ENCODE peak calls at places on chromosomes 12 and 14, in nine cellular contexts. One of them, this sample, is unnamed.
A peak's percentile ranks its signal among the peaks of the same experiment; 100 is the strongest.

GRCh38 chr14:28612414-28612813 is 154.2 kb upstream of the FOXG1 start:
- DNase-seq in WERI-Rb-1: no peak
- DNase-seq in body of pancreas: no peak
- DNase-seq in MCF 10A: no peak
- DNase-seq in pancreas: no peak
- DNase-seq in type B pancreatic cell: no peak
- DNase-seq in adrenal gland: no peak
- DNase-seq in HFFc6: no peak
- DNase-seq in CD4-positive, alpha-beta T cell: no peak
- DNase-seq in this sample: no peak

GRCh38 chr12:10211975-10212622 is 578 bp upstream of the GABARAPL1 start:
- DNase-seq in WERI-Rb-1: peak; percentile 89
- DNase-seq in body of pancreas: peak; percentile 97
- DNase-seq in MCF 10A: peak; percentile 98
- DNase-seq in pancreas: peak; percentile 97
- DNase-seq in type B pancreatic cell: peak; percentile 91
- DNase-seq in adrenal gland: peak; percentile 98
- DNase-seq in HFFc6: peak; percentile 99
- DNase-seq in CD4-positive, alpha-beta T cell: peak; percentile 76
- DNase-seq in this sample: peak; percentile 98

GRCh38 chr12:19894803-19895202 is 455.5 kb downstream of the AEBP2 start:
- DNase-seq in WERI-Rb-1: no peak
- DNase-seq in body of pancreas: no peak
- DNase-seq in MCF 10A: no peak
- DNase-seq in pancreas: no peak
- DNase-seq in type B pancreatic cell: no peak
- DNase-seq in adrenal gland: no peak
- DNase-seq in HFFc6: no peak
- DNase-seq in CD4-positive, alpha-beta T cell: no peak
- DNase-seq in this sample: no peak

GRCh38 chr12:30015661-30016060 is 231.9 kb upstream of the TMTC1 start:
- DNase-seq in WERI-Rb-1: peak; percentile 31
- DNase-seq in body of pancreas: no peak
- DNase-seq in MCF 10A: no peak
- DNase-seq in pancreas: no peak
- DNase-seq in type B pancreatic cell: no peak
- DNase-seq in adrenal gland: no peak
- DNase-seq in HFFc6: no peak
- DNase-seq in CD4-positive, alpha-beta T cell: no peak
- DNase-seq in this sample: no peak

GRCh38 chr12:51922762-51923505 is 15.6 kb downstream of the ACVRL1 start:
- DNase-seq in WERI-Rb-1: no peak
- DNase-seq in body of pancreas: peak; percentile 53
- DNase-seq in MCF 10A: peak; percentile 27
- DNase-seq in pancreas: peak; percentile 26
- DNase-seq in type B pancreatic cell: no peak
- DNase-seq in adrenal gland: no peak
- DNase-seq in HFFc6: peak; percentile 22
- DNase-seq in CD4-positive, alpha-beta T cell: no peak
- DNase-seq in this sample: no peak

GRCh38 chr12:24724765-24725307 is 224.1 kb downstream of the BCAT1 start:
- DNase-seq in WERI-Rb-1: no peak
- DNase-seq in body of pancreas: no peak
- DNase-seq in MCF 10A: no peak
- DNase-seq in pancreas: no peak
- DNase-seq in type B pancreatic cell: no peak
- DNase-seq in adrenal gland: no peak
- DNase-seq in HFFc6: no peak
- DNase-seq in CD4-positive, alpha-beta T cell: no peak
- DNase-seq in this sample: no peak

GRCh38 chr12:23259558-23259957 is 634.6 kb downstream of the ETNK1 start:
- DNase-seq in WERI-Rb-1: no peak
- DNase-seq in body of pancreas: no peak
- DNase-seq in MCF 10A: no peak
- DNase-seq in pancreas: no peak
- DNase-seq in type B pancreatic cell: no peak
- DNase-seq in adrenal gland: no peak
- DNase-seq in HFFc6: no peak
- DNase-seq in CD4-positive, alpha-beta T cell: no peak
- DNase-seq in this sample: no peak

GRCh38 chr14:58501214-58501816 is 73.8 kb downstream of the KIAA0586 start:
- DNase-seq in WERI-Rb-1: peak; percentile 12
- DNase-seq in body of pancreas: peak; percentile 27
- DNase-seq in MCF 10A: peak; percentile 50
- DNase-seq in pancreas: no peak
- DNase-seq in type B pancreatic cell: no peak
- DNase-seq in adrenal gland: no peak
- DNase-seq in HFFc6: peak; percentile 63
- DNase-seq in CD4-positive, alpha-beta T cell: no peak
- DNase-seq in this sample: no peak

GRCh38 chr12:29847246-29847645 is 63.5 kb upstream of the TMTC1 start:
- DNase-seq in WERI-Rb-1: no peak
- DNase-seq in body of pancreas: no peak
- DNase-seq in MCF 10A: no peak
- DNase-seq in pancreas: no peak
- DNase-seq in type B pancreatic cell: no peak
- DNase-seq in adrenal gland: no peak
- DNase-seq in HFFc6: no peak
- DNase-seq in CD4-positive, alpha-beta T cell: no peak
- DNase-seq in this sample: no peak

GRCh38 chr12:20549115-20549719 is 145.9 kb upstream of the SLCO1C1 start:
- DNase-seq in WERI-Rb-1: peak; percentile 41
- DNase-seq in body of pancreas: no peak
- DNase-seq in MCF 10A: peak; percentile 53
- DNase-seq in pancreas: no peak
- DNase-seq in type B pancreatic cell: no peak
- DNase-seq in adrenal gland: no peak
- DNase-seq in HFFc6: no peak
- DNase-seq in CD4-positive, alpha-beta T cell: no peak
- DNase-seq in this sample: no peak

GRCh38 chr14:92676031-92676430 is 72.4 kb downstream of the LGMN start:
- DNase-seq in WERI-Rb-1: no peak
- DNase-seq in body of pancreas: no peak
- DNase-seq in MCF 10A: no peak
- DNase-seq in pancreas: no peak
- DNase-seq in type B pancreatic cell: no peak
- DNase-seq in adrenal gland: no peak
- DNase-seq in HFFc6: no peak
- DNase-seq in CD4-positive, alpha-beta T cell: no peak
- DNase-seq in this sample: no peak

GRCh38 chr14:49679271-49679670 is 8.7 kb downstream of the POLE2 start:
- DNase-seq in WERI-Rb-1: no peak
- DNase-seq in body of pancreas: no peak
- DNase-seq in MCF 10A: no peak
- DNase-seq in pancreas: no peak
- DNase-seq in type B pancreatic cell: no peak
- DNase-seq in adrenal gland: no peak
- DNase-seq in HFFc6: peak; percentile 38
- DNase-seq in CD4-positive, alpha-beta T cell: no peak
- DNase-seq in this sample: no peak

GRCh38 chr14:21525571-21525970 is 575 bp downstream of the SALL2 start:
- DNase-seq in WERI-Rb-1: peak; percentile 75
- DNase-seq in body of pancreas: peak; percentile 16
- DNase-seq in MCF 10A: no peak
- DNase-seq in pancreas: no peak
- DNase-seq in type B pancreatic cell: no peak
- DNase-seq in adrenal gland: peak; percentile 27
- DNase-seq in HFFc6: no peak
- DNase-seq in CD4-positive, alpha-beta T cell: no peak
- DNase-seq in this sample: no peak

GRCh38 chr12:79547735-79548347 is 142.9 kb downstream of the PAWR start:
- DNase-seq in WERI-Rb-1: peak; percentile 37
- DNase-seq in body of pancreas: peak; percentile 56
- DNase-seq in MCF 10A: peak; percentile 79
- DNase-seq in pancreas: peak; percentile 31
- DNase-seq in type B pancreatic cell: no peak
- DNase-seq in adrenal gland: peak; percentile 49
- DNase-seq in HFFc6: peak; percentile 75
- DNase-seq in CD4-positive, alpha-beta T cell: no peak
- DNase-seq in this sample: no peak

GRCh38 chr14:55580401-55581010 is 499 bp downstream of the KTN1 start:
- DNase-seq in WERI-Rb-1: peak; percentile 36
- DNase-seq in body of pancreas: peak; percentile 46
- DNase-seq in MCF 10A: peak; percentile 33
- DNase-seq in pancreas: peak; percentile 27
- DNase-seq in type B pancreatic cell: peak; percentile 73
- DNase-seq in adrenal gland: peak; percentile 55
- DNase-seq in HFFc6: no peak
- DNase-seq in CD4-positive, alpha-beta T cell: peak; percentile 43
- DNase-seq in this sample: peak; percentile 86
- TF ChIP-seq CTCF in WERI-Rb-1: peak; percentile 6
- TF ChIP-seq CTCF in body of pancreas: no peak
- TF ChIP-seq CTCF in MCF 10A: no peak
- TF ChIP-seq CTCF in pancreas: no peak
- TF ChIP-seq CTCF in type B pancreatic cell: peak; percentile 54
- TF ChIP-seq CTCF in adrenal gland: peak; percentile 26
- TF ChIP-seq CTCF in HFFc6: no peak
- TF ChIP-seq CTCF in CD4-positive, alpha-beta T cell: no peak
- TF ChIP-seq CTCF in this sample: no peak

GRCh38 chr14:22984959-22985658 is 2.8 kb upstream of the AJUBA start:
- DNase-seq in WERI-Rb-1: no peak
- DNase-seq in body of pancreas: no peak
- DNase-seq in MCF 10A: no peak
- DNase-seq in pancreas: no peak
- DNase-seq in type B pancreatic cell: no peak
- DNase-seq in adrenal gland: no peak
- DNase-seq in HFFc6: no peak
- DNase-seq in CD4-positive, alpha-beta T cell: no peak
- DNase-seq in this sample: no peak

GRCh38 chr14:22982013-22982476 is 306 bp downstream of the AJUBA start:
- DNase-seq in WERI-Rb-1: no peak
- DNase-seq in body of pancreas: no peak
- DNase-seq in MCF 10A: no peak
- DNase-seq in pancreas: no peak
- DNase-seq in type B pancreatic cell: no peak
- DNase-seq in adrenal gland: no peak
- DNase-seq in HFFc6: no peak
- DNase-seq in CD4-positive, alpha-beta T cell: no peak
- DNase-seq in this sample: peak; percentile 89

GRCh38 chr14:22980672-22981089 is 1.7 kb downstream of the AJUBA start:
- DNase-seq in WERI-Rb-1: no peak
- DNase-seq in body of pancreas: peak; percentile 64
- DNase-seq in MCF 10A: peak; percentile 61
- DNase-seq in pancreas: peak; percentile 49
- DNase-seq in type B pancreatic cell: no peak
- DNase-seq in adrenal gland: peak; percentile 30
- DNase-seq in HFFc6: peak; percentile 38
- DNase-seq in CD4-positive, alpha-beta T cell: no peak
- DNase-seq in this sample: peak; percentile 86

GRCh38 chr14:22981090-22982012 is 1.0 kb downstream of the AJUBA start:
- DNase-seq in WERI-Rb-1: no peak
- DNase-seq in body of pancreas: peak; percentile 27
- DNase-seq in MCF 10A: peak; percentile 34
- DNase-seq in pancreas: no peak
- DNase-seq in type B pancreatic cell: no peak
- DNase-seq in adrenal gland: no peak
- DNase-seq in HFFc6: no peak
- DNase-seq in CD4-positive, alpha-beta T cell: no peak
- DNase-seq in this sample: no peak

DNA sequence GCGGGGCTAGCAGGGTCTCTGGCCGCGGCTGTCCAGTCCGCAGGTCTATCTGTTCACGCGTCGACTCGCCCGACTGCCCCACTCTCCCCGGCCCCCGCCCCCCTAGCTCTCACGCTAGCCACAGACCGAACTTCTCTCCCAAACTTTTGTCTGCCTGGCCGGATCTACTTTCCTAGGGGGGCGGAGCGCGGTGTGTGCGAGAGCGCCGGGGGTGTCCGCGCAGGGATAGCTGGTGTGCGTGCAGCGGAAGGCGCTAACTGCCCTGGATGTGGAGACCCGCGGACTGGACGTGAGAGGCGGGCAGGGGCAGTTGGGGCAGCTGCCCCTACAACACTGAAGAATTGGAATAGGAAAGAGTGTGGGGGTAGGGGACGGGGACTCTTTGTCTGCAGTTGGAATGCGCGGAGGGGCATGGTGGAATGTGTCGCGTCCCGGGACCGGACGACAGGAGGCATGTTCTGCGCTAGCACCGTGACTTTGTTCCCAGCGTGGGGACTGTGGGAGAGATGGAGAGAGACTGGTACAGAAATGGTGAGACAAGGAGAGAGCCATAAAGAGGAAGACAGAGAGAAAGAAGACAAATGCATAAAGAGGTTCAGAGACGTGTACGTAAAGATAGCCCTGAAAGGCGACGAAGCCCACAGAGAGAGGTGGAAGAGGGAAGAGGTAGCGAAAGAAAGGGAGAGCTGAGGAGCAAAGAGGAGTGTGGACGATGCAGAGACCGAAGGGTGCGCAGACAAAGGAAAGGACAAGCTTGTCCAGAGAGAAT is at the start of gene AJUBA:
- DNase-seq in WERI-Rb-1: peak; percentile 86
- DNase-seq in body of pancreas: peak; percentile 82
- DNase-seq in MCF 10A: peak; percentile 93
- DNase-seq in pancreas: peak; percentile 81
- DNase-seq in type B pancreatic cell: peak; percentile 86
- DNase-seq in adrenal gland: peak; percentile 86
- DNase-seq in HFFc6: peak; percentile 95
- DNase-seq in CD4-positive, alpha-beta T cell: peak; percentile 68
- DNase-seq in this sample: peak; percentile 95
- TF ChIP-seq CTCF in WERI-Rb-1: no peak
- TF ChIP-seq CTCF in body of pancreas: no peak
- TF ChIP-seq CTCF in MCF 10A: no peak
- TF ChIP-seq CTCF in pancreas: no peak
- TF ChIP-seq CTCF in type B pancreatic cell: no peak
- TF ChIP-seq CTCF in adrenal gland: peak; percentile 19
- TF ChIP-seq CTCF in HFFc6: no peak
- TF ChIP-seq CTCF in CD4-positive, alpha-beta T cell: no peak
- TF ChIP-seq CTCF in this sample: no peak

GRCh38 chr12:131833896-131834641 is 5.9 kb downstream of the MMP17 start:
- DNase-seq in WERI-Rb-1: no peak
- DNase-seq in body of pancreas: no peak
- DNase-seq in MCF 10A: peak; percentile 28
- DNase-seq in pancreas: no peak
- DNase-seq in type B pancreatic cell: no peak
- DNase-seq in adrenal gland: no peak
- DNase-seq in HFFc6: peak; percentile 18
- DNase-seq in CD4-positive, alpha-beta T cell: no peak
- DNase-seq in this sample: no peak
- TF ChIP-seq CTCF in WERI-Rb-1: peak; percentile 28
- TF ChIP-seq CTCF in body of pancreas: no peak
- TF ChIP-seq CTCF in MCF 10A: peak; percentile 1
- TF ChIP-seq CTCF in pancreas: no peak
- TF ChIP-seq CTCF in type B pancreatic cell: peak; percentile 69
- TF ChIP-seq CTCF in adrenal gland: peak; percentile 25
- TF ChIP-seq CTCF in HFFc6: peak; percentile 72
- TF ChIP-seq CTCF in CD4-positive, alpha-beta T cell: no peak
- TF ChIP-seq CTCF in this sample: peak; percentile 53

DNA sequence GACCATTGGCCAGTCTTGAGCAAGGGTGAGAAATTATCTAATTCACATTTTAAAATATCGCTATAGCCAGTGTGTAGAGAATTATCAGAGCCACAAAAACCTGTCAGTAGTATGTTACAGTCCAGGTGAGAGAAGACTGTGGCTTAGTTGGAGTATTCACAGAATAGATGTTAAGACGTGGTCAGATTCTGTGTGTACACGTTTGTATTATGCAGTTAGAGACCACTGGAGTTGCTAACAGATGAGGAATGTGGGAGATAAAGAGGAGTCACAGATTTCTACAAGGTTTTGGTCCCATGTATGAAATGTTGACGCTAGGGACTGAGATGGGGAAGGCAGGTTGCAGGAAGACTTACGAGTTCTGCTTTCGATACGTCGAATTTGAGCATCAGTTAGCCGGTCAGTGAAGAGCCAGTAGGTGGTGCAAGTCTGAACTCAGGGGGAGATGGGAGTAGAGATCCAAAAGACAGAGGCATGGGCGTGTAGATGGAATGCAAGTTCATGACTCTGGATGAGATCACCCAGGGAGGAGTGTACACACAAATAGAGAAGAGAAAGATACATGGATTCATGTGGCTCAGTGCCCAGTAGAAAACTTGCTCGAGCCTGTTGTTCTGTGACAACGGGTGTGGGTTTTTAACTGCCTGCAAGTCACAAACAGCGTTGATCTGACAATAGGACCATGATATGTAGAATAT is 114.8 kb upstream of the FLRT2 start:
- DNase-seq in WERI-Rb-1: no peak
- DNase-seq in body of pancreas: peak; percentile 47
- DNase-seq in MCF 10A: peak; percentile 99
- DNase-seq in pancreas: peak; percentile 17
- DNase-seq in type B pancreatic cell: no peak
- DNase-seq in adrenal gland: peak; percentile 13
- DNase-seq in HFFc6: peak; percentile 94
- DNase-seq in CD4-positive, alpha-beta T cell: no peak
- DNase-seq in this sample: no peak
- TF ChIP-seq CTCF in WERI-Rb-1: no peak
- TF ChIP-seq CTCF in body of pancreas: peak; percentile 48
- TF ChIP-seq CTCF in MCF 10A: peak; percentile 46
- TF ChIP-seq CTCF in pancreas: no peak
- TF ChIP-seq CTCF in type B pancreatic cell: no peak
- TF ChIP-seq CTCF in adrenal gland: no peak
- TF ChIP-seq CTCF in HFFc6: peak; percentile 74
- TF ChIP-seq CTCF in CD4-positive, alpha-beta T cell: no peak
- TF ChIP-seq CTCF in this sample: peak; percentile 57